ENCODE peak calls at places on chromosomes 6 and 20, in nine cellular contexts. One of them, this sample, is unnamed.

GRCh38 chr6:14141531-14141930 is 24.0 kb downstream of the CD83 start:
- ATAC-seq in IMR-90: no peak
- ATAC-seq in right cardiac atrium: no peak
- ATAC-seq in heart right ventricle: no peak
- ATAC-seq in naive thymus-derived CD4-positive, alpha-beta T cell: no peak
- ATAC-seq in heart left ventricle: no peak
- ATAC-seq in HCT116: no peak
- ATAC-seq in left lung: no peak
- ATAC-seq in CD8-positive, alpha-beta T cell: no peak
- ATAC-seq in this sample: no peak

GRCh38 chr20:34437330-34437986 is 74.4 kb downstream of the ITCH start:
- ATAC-seq in IMR-90: peak; percentile 88
- ATAC-seq in right cardiac atrium: peak; percentile 44
- ATAC-seq in heart right ventricle: peak; percentile 85
- ATAC-seq in naive thymus-derived CD4-positive, alpha-beta T cell: no peak
- ATAC-seq in heart left ventricle: peak; percentile 67
- ATAC-seq in HCT116: no peak
- ATAC-seq in left lung: no peak
- ATAC-seq in CD8-positive, alpha-beta T cell: no peak
- ATAC-seq in this sample: no peak

GRCh38 chr6:52356017-52356416 is 5.9 kb upstream of the PAQR8 start:
- ATAC-seq in IMR-90: no peak
- ATAC-seq in right cardiac atrium: no peak
- ATAC-seq in heart right ventricle: no peak
- ATAC-seq in naive thymus-derived CD4-positive, alpha-beta T cell: no peak
- ATAC-seq in heart left ventricle: no peak
- ATAC-seq in HCT116: no peak
- ATAC-seq in left lung: no peak
- ATAC-seq in CD8-positive, alpha-beta T cell: no peak
- ATAC-seq in this sample: no peak

GRCh38 chr20:43191946-43192847 is 2.5 kb upstream of the PTPRT start:
- ATAC-seq in IMR-90: no peak
- ATAC-seq in right cardiac atrium: peak; percentile 57
- ATAC-seq in heart right ventricle: no peak
- ATAC-seq in naive thymus-derived CD4-positive, alpha-beta T cell: no peak
- ATAC-seq in heart left ventricle: no peak
- ATAC-seq in HCT116: peak; percentile 87
- ATAC-seq in left lung: peak; percentile 74
- ATAC-seq in CD8-positive, alpha-beta T cell: no peak
- ATAC-seq in this sample: no peak

GRCh38 chr20:54474866-54475265 is 527 bp upstream of the DOK5 start:
- ATAC-seq in IMR-90: no peak
- ATAC-seq in right cardiac atrium: no peak
- ATAC-seq in heart right ventricle: peak; percentile 15
- ATAC-seq in naive thymus-derived CD4-positive, alpha-beta T cell: no peak
- ATAC-seq in heart left ventricle: no peak
- ATAC-seq in HCT116: no peak
- ATAC-seq in left lung: no peak
- ATAC-seq in CD8-positive, alpha-beta T cell: no peak
- ATAC-seq in this sample: no peak

GRCh38 chr6:64527899-64528298 is 892.3 kb downstream of the PHF3 start:
- ATAC-seq in IMR-90: no peak
- ATAC-seq in right cardiac atrium: no peak
- ATAC-seq in heart right ventricle: no peak
- ATAC-seq in naive thymus-derived CD4-positive, alpha-beta T cell: no peak
- ATAC-seq in heart left ventricle: no peak
- ATAC-seq in HCT116: no peak
- ATAC-seq in left lung: no peak
- ATAC-seq in CD8-positive, alpha-beta T cell: no peak
- ATAC-seq in this sample: no peak

GRCh38 chr6:373031-373430 is 18.5 kb upstream of the IRF4 start:
- ATAC-seq in IMR-90: no peak
- ATAC-seq in right cardiac atrium: no peak
- ATAC-seq in heart right ventricle: peak; percentile 56
- ATAC-seq in naive thymus-derived CD4-positive, alpha-beta T cell: no peak
- ATAC-seq in heart left ventricle: no peak
- ATAC-seq in HCT116: no peak
- ATAC-seq in left lung: no peak
- ATAC-seq in CD8-positive, alpha-beta T cell: no peak
- ATAC-seq in this sample: no peak

GRCh38 chr6:142686719-142686996 is 258.3 kb downstream of the HIVEP2 start:
- ATAC-seq in IMR-90: no peak
- ATAC-seq in right cardiac atrium: no peak
- ATAC-seq in heart right ventricle: no peak
- ATAC-seq in naive thymus-derived CD4-positive, alpha-beta T cell: no peak
- ATAC-seq in heart left ventricle: no peak
- ATAC-seq in HCT116: no peak
- ATAC-seq in left lung: no peak
- ATAC-seq in CD8-positive, alpha-beta T cell: no peak
- ATAC-seq in this sample: no peak

GRCh38 chr20:34541264-34541901 is 17.1 kb upstream of the MAP1LC3A start:
- ATAC-seq in IMR-90: no peak
- ATAC-seq in right cardiac atrium: no peak
- ATAC-seq in heart right ventricle: no peak
- ATAC-seq in naive thymus-derived CD4-positive, alpha-beta T cell: peak; percentile 68
- ATAC-seq in heart left ventricle: no peak
- ATAC-seq in HCT116: no peak
- ATAC-seq in left lung: no peak
- ATAC-seq in CD8-positive, alpha-beta T cell: peak; percentile 28
- ATAC-seq in this sample: no peak

GRCh38 chr6:43383021-43383667 is 13.7 kb upstream of the ZNF318 start:
- ATAC-seq in IMR-90: peak; percentile 87
- ATAC-seq in right cardiac atrium: no peak
- ATAC-seq in heart right ventricle: no peak
- ATAC-seq in naive thymus-derived CD4-positive, alpha-beta T cell: no peak
- ATAC-seq in heart left ventricle: no peak
- ATAC-seq in HCT116: no peak
- ATAC-seq in left lung: no peak
- ATAC-seq in CD8-positive, alpha-beta T cell: no peak
- ATAC-seq in this sample: no peak

GRCh38 chr20:53216856-53217576 is 244.9 kb downstream of the TSHZ2 start:
- ATAC-seq in IMR-90: no peak
- ATAC-seq in right cardiac atrium: peak; percentile 78
- ATAC-seq in heart right ventricle: peak; percentile 76
- ATAC-seq in naive thymus-derived CD4-positive, alpha-beta T cell: peak; percentile 91
- ATAC-seq in heart left ventricle: peak; percentile 82
- ATAC-seq in HCT116: peak; percentile 99
- ATAC-seq in left lung: peak; percentile 95
- ATAC-seq in CD8-positive, alpha-beta T cell: peak; percentile 89
- ATAC-seq in this sample: peak; percentile 65

GRCh38 chr6:110864816-110865215 is 9.8 kb upstream of the AMD1 start:
- ATAC-seq in IMR-90: no peak
- ATAC-seq in right cardiac atrium: no peak
- ATAC-seq in heart right ventricle: no peak
- ATAC-seq in naive thymus-derived CD4-positive, alpha-beta T cell: no peak
- ATAC-seq in heart left ventricle: no peak
- ATAC-seq in HCT116: no peak
- ATAC-seq in left lung: no peak
- ATAC-seq in CD8-positive, alpha-beta T cell: no peak
- ATAC-seq in this sample: no peak

GRCh38 chr20:45647441-45648050 is 16.5 kb upstream of the WFDC9 start:
- ATAC-seq in IMR-90: no peak
- ATAC-seq in right cardiac atrium: no peak
- ATAC-seq in heart right ventricle: no peak
- ATAC-seq in naive thymus-derived CD4-positive, alpha-beta T cell: peak; percentile 10
- ATAC-seq in heart left ventricle: no peak
- ATAC-seq in HCT116: no peak
- ATAC-seq in left lung: no peak
- ATAC-seq in CD8-positive, alpha-beta T cell: no peak
- ATAC-seq in this sample: no peak

GRCh38 chr6:139371421-139372253 is 2.8 kb downstream of the CITED2 start:
- ATAC-seq in IMR-90: no peak
- ATAC-seq in right cardiac atrium: no peak
- ATAC-seq in heart right ventricle: no peak
- ATAC-seq in naive thymus-derived CD4-positive, alpha-beta T cell: no peak
- ATAC-seq in heart left ventricle: no peak
- ATAC-seq in HCT116: no peak
- ATAC-seq in left lung: no peak
- ATAC-seq in CD8-positive, alpha-beta T cell: no peak
- ATAC-seq in this sample: no peak

GRCh38 chr6:30452736-30453507 is 36.4 kb upstream of the HLA-E start:
- ATAC-seq in IMR-90: no peak
- ATAC-seq in right cardiac atrium: peak; percentile 11
- ATAC-seq in heart right ventricle: peak; percentile 48
- ATAC-seq in naive thymus-derived CD4-positive, alpha-beta T cell: no peak
- ATAC-seq in heart left ventricle: no peak
- ATAC-seq in HCT116: no peak
- ATAC-seq in left lung: no peak
- ATAC-seq in CD8-positive, alpha-beta T cell: no peak
- ATAC-seq in this sample: no peak

GRCh38 chr6:87407896-87408720 is at the start of gene CFAP206:
- ATAC-seq in IMR-90: peak; percentile 89
- ATAC-seq in right cardiac atrium: peak; percentile 97
- ATAC-seq in heart right ventricle: peak; percentile 99
- ATAC-seq in naive thymus-derived CD4-positive, alpha-beta T cell: peak; percentile 91
- ATAC-seq in heart left ventricle: peak; percentile 96
- ATAC-seq in HCT116: peak; percentile 87
- ATAC-seq in left lung: peak; percentile 95
- ATAC-seq in CD8-positive, alpha-beta T cell: peak; percentile 77
- ATAC-seq in this sample: peak; percentile 93

GRCh38 chr6:3451498-3451897 is 5.4 kb downstream of the SLC22A23 start:
- ATAC-seq in IMR-90: no peak
- ATAC-seq in right cardiac atrium: no peak
- ATAC-seq in heart right ventricle: no peak
- ATAC-seq in naive thymus-derived CD4-positive, alpha-beta T cell: no peak
- ATAC-seq in heart left ventricle: no peak
- ATAC-seq in HCT116: no peak
- ATAC-seq in left lung: no peak
- ATAC-seq in CD8-positive, alpha-beta T cell: no peak
- ATAC-seq in this sample: no peak

GRCh38 chr6:1363729-1364572 is 25.4 kb upstream of the FOXF2 start:
- ATAC-seq in IMR-90: peak; percentile 66
- ATAC-seq in right cardiac atrium: peak; percentile 45
- ATAC-seq in heart right ventricle: no peak
- ATAC-seq in naive thymus-derived CD4-positive, alpha-beta T cell: no peak
- ATAC-seq in heart left ventricle: peak; percentile 62
- ATAC-seq in HCT116: peak; percentile 78
- ATAC-seq in left lung: peak; percentile 61
- ATAC-seq in CD8-positive, alpha-beta T cell: no peak
- ATAC-seq in this sample: peak; percentile 75

GRCh38 chr6:87743454-87743853 is 41.4 kb upstream of the AKIRIN2 start:
- ATAC-seq in IMR-90: no peak
- ATAC-seq in right cardiac atrium: no peak
- ATAC-seq in heart right ventricle: no peak
- ATAC-seq in naive thymus-derived CD4-positive, alpha-beta T cell: no peak
- ATAC-seq in heart left ventricle: no peak
- ATAC-seq in HCT116: no peak
- ATAC-seq in left lung: no peak
- ATAC-seq in CD8-positive, alpha-beta T cell: no peak
- ATAC-seq in this sample: no peak

GRCh38 chr6:139533573-139534471 is 159.4 kb upstream of the CITED2 start:
- ATAC-seq in IMR-90: peak; percentile 89
- ATAC-seq in right cardiac atrium: peak; percentile 83
- ATAC-seq in heart right ventricle: no peak
- ATAC-seq in naive thymus-derived CD4-positive, alpha-beta T cell: no peak
- ATAC-seq in heart left ventricle: peak; percentile 64
- ATAC-seq in HCT116: peak; percentile 85
- ATAC-seq in left lung: peak; percentile 79
- ATAC-seq in CD8-positive, alpha-beta T cell: no peak
- ATAC-seq in this sample: peak; percentile 75

GRCh38 chr6:53426544-53427270 is 78.0 kb upstream of the ELOVL5 start:
- ATAC-seq in IMR-90: no peak
- ATAC-seq in right cardiac atrium: no peak
- ATAC-seq in heart right ventricle: no peak
- ATAC-seq in naive thymus-derived CD4-positive, alpha-beta T cell: no peak
- ATAC-seq in heart left ventricle: no peak
- ATAC-seq in HCT116: no peak
- ATAC-seq in left lung: no peak
- ATAC-seq in CD8-positive, alpha-beta T cell: no peak
- ATAC-seq in this sample: no peak

GRCh38 chr6:41022294-41022693 is 16.7 kb downstream of the UNC5CL start:
- ATAC-seq in IMR-90: no peak
- ATAC-seq in right cardiac atrium: no peak
- ATAC-seq in heart right ventricle: no peak
- ATAC-seq in naive thymus-derived CD4-positive, alpha-beta T cell: no peak
- ATAC-seq in heart left ventricle: no peak
- ATAC-seq in HCT116: no peak
- ATAC-seq in left lung: no peak
- ATAC-seq in CD8-positive, alpha-beta T cell: no peak
- ATAC-seq in this sample: no peak

GRCh38 chr20:37879843-37880242 is 23.1 kb upstream of the VSTM2L start:
- ATAC-seq in IMR-90: no peak
- ATAC-seq in right cardiac atrium: no peak
- ATAC-seq in heart right ventricle: no peak
- ATAC-seq in naive thymus-derived CD4-positive, alpha-beta T cell: no peak
- ATAC-seq in heart left ventricle: no peak
- ATAC-seq in HCT116: no peak
- ATAC-seq in left lung: no peak
- ATAC-seq in CD8-positive, alpha-beta T cell: no peak
- ATAC-seq in this sample: no peak
- H3K4me1 ChIP-seq in IMR-90: no peaks in the 10 kb centered on the region
- H3K4me1 ChIP-seq in right cardiac atrium: no peaks in the 10 kb centered on the region
- H3K4me1 ChIP-seq in heart right ventricle: peaks cover 7% of the 10 kb centered on the region
- H3K4me1 ChIP-seq in naive thymus-derived CD4-positive, alpha-beta T cell: no peaks in the 10 kb centered on the region
- H3K4me1 ChIP-seq in heart left ventricle: peaks cover 45% of the 10 kb centered on the region
- H3K4me1 ChIP-seq in HCT116: no peaks in the 10 kb centered on the region
- H3K4me1 ChIP-seq in left lung: no peaks in the 10 kb centered on the region
- H3K4me1 ChIP-seq in CD8-positive, alpha-beta T cell: no peaks in the 10 kb centered on the region
- H3K4me1 ChIP-seq in this sample: no peaks in the 10 kb centered on the region

GRCh38 chr6:33271608-33272357 is at the start of the genes RPS18 and VPS52:
- ATAC-seq in IMR-90: peak; percentile 81
- ATAC-seq in right cardiac atrium: peak; percentile 96
- ATAC-seq in heart right ventricle: peak; percentile 94
- ATAC-seq in naive thymus-derived CD4-positive, alpha-beta T cell: peak; percentile 91
- ATAC-seq in heart left ventricle: peak; percentile 98
- ATAC-seq in HCT116: peak; percentile 76
- ATAC-seq in left lung: peak; percentile 92
- ATAC-seq in CD8-positive, alpha-beta T cell: peak; percentile 85
- ATAC-seq in this sample: peak; percentile 97
- H3K4me1 ChIP-seq in IMR-90: peaks cover 14% of the 10 kb centered on the region
- H3K4me1 ChIP-seq in right cardiac atrium: no peaks in the 10 kb centered on the region
- H3K4me1 ChIP-seq in heart right ventricle: peaks cover 63% of the 10 kb centered on the region
- H3K4me1 ChIP-seq in naive thymus-derived CD4-positive, alpha-beta T cell: peaks cover 41% of the 10 kb centered on the region
- H3K4me1 ChIP-seq in heart left ventricle: peaks cover 61% of the 10 kb centered on the region
- H3K4me1 ChIP-seq in HCT116: peaks cover 33% of the 10 kb centered on the region
- H3K4me1 ChIP-seq in left lung: peaks cover 59% of the 10 kb centered on the region
- H3K4me1 ChIP-seq in CD8-positive, alpha-beta T cell: peaks cover 45% of the 10 kb centered on the region
- H3K4me1 ChIP-seq in this sample: peaks cover 65% of the 10 kb centered on the region

GRCh38 chr20:6887966-6888365 is 120.5 kb downstream of the BMP2 start:
- ATAC-seq in IMR-90: no peak
- ATAC-seq in right cardiac atrium: no peak
- ATAC-seq in heart right ventricle: no peak
- ATAC-seq in naive thymus-derived CD4-positive, alpha-beta T cell: no peak
- ATAC-seq in heart left ventricle: no peak
- ATAC-seq in HCT116: no peak
- ATAC-seq in left lung: no peak
- ATAC-seq in CD8-positive, alpha-beta T cell: no peak
- ATAC-seq in this sample: no peak

GRCh38 chr20:6892729-6893128 is 125.2 kb downstream of the BMP2 start:
- ATAC-seq in IMR-90: no peak
- ATAC-seq in right cardiac atrium: no peak
- ATAC-seq in heart right ventricle: no peak
- ATAC-seq in naive thymus-derived CD4-positive, alpha-beta T cell: no peak
- ATAC-seq in heart left ventricle: no peak
- ATAC-seq in HCT116: no peak
- ATAC-seq in left lung: no peak
- ATAC-seq in CD8-positive, alpha-beta T cell: no peak
- ATAC-seq in this sample: no peak
- H3K4me1 ChIP-seq in IMR-90: no peaks in the 10 kb centered on the region
- H3K4me1 ChIP-seq in right cardiac atrium: no peaks in the 10 kb centered on the region
- H3K4me1 ChIP-seq in heart right ventricle: no peaks in the 10 kb centered on the region
- H3K4me1 ChIP-seq in naive thymus-derived CD4-positive, alpha-beta T cell: no peaks in the 10 kb centered on the region
- H3K4me1 ChIP-seq in heart left ventricle: no peaks in the 10 kb centered on the region
- H3K4me1 ChIP-seq in HCT116: no peaks in the 10 kb centered on the region
- H3K4me1 ChIP-seq in left lung: peaks cover 11% of the 10 kb centered on the region
- H3K4me1 ChIP-seq in CD8-positive, alpha-beta T cell: no peaks in the 10 kb centered on the region
- H3K4me1 ChIP-seq in this sample: no peaks in the 10 kb centered on the region

GRCh38 chr20:31907046-31907445 is 36.6 kb downstream of the TTLL9 start:
- ATAC-seq in IMR-90: no peak
- ATAC-seq in right cardiac atrium: no peak
- ATAC-seq in heart right ventricle: no peak
- ATAC-seq in naive thymus-derived CD4-positive, alpha-beta T cell: no peak
- ATAC-seq in heart left ventricle: no peak
- ATAC-seq in HCT116: no peak
- ATAC-seq in left lung: no peak
- ATAC-seq in CD8-positive, alpha-beta T cell: no peak
- ATAC-seq in this sample: no peak
- H3K4me1 ChIP-seq in IMR-90: no peaks in the 10 kb centered on the region
- H3K4me1 ChIP-seq in right cardiac atrium: no peaks in the 10 kb centered on the region
- H3K4me1 ChIP-seq in heart right ventricle: no peaks in the 10 kb centered on the region
- H3K4me1 ChIP-seq in naive thymus-derived CD4-positive, alpha-beta T cell: no peaks in the 10 kb centered on the region
- H3K4me1 ChIP-seq in heart left ventricle: no peaks in the 10 kb centered on the region
- H3K4me1 ChIP-seq in HCT116: no peaks in the 10 kb centered on the region
- H3K4me1 ChIP-seq in left lung: no peaks in the 10 kb centered on the region
- H3K4me1 ChIP-seq in CD8-positive, alpha-beta T cell: no peaks in the 10 kb centered on the region
- H3K4me1 ChIP-seq in this sample: no peaks in the 10 kb centered on the region

This sample was measured in gastroesophageal sphincter.